ENCODE peak calls at places on chromosomes 4 and X, in seven cellular contexts. M, A, U, L, Z, J and I are unnamed samples.

GRCh38 chr4:3396611-3397010 is 45.2 kb upstream of the HGFAC start:
- DNase-seq in U (no peak), J (no peak), Z (no peak), A (no peak), L (no peak), M (no peak), I (no peak)

GRCh38 chrX:43750248-43750676 is 94.2 kb downstream of the MAOA start:
- DNase-seq in L (peak; percentile 57), M (peak; percentile 68), A (peak; percentile 65), U (peak; percentile 43), Z (peak; percentile 19), J (peak; percentile 74), I (peak; percentile 23)

GRCh38 chrX:121308276-121308805 is 260.9 kb downstream of the GLUD2 start:
- DNase-seq in L (no peak), Z (no peak), J (peak; percentile 33), M (peak; percentile 44), U (no peak), A (peak; percentile 35), I (no peak)

GRCh38 chr4:7287918-7288280 is 95.6 kb downstream of the SORCS2 start:
- DNase-seq in A (no peak), U (no peak), J (no peak), M (no peak), Z (no peak), L (no peak), I (no peak)

GRCh38 chrX:111284615-111285294 is 14.5 kb upstream of the CAPN6 start:
- DNase-seq in A (no peak), J (no peak), L (no peak), Z (no peak), M (no peak), U (no peak), I (no peak)

GRCh38 chrX:47218920-47219815 is 687 bp downstream of the CDK16 start:
- DNase-seq in M (peak; percentile 34), A (peak; percentile 55), Z (no peak), U (peak; percentile 55), L (no peak), J (no peak), I (no peak)

GRCh38 chr4:78618426-78618825 is 66.9 kb downstream of the ANXA3 start:
- DNase-seq in A (no peak), Z (peak; percentile 28), U (no peak), L (no peak), J (peak; percentile 68), M (no peak), I (no peak)

GRCh38 chr4:40550900-40551546 is 78.6 kb downstream of the RBM47 start:
- DNase-seq in J (peak; percentile 55), A (no peak), Z (peak; percentile 52), U (no peak), M (peak; percentile 64), L (peak; percentile 45), I (no peak)

GRCh38 chrX:24396236-24396929 is 35.9 kb downstream of the SUPT20HL1 start:
- DNase-seq in A (no peak), Z (peak; percentile 17), J (peak; percentile 16), L (no peak), M (no peak), U (no peak), I (no peak)

GRCh38 chr4:74548561-74548960 is 103.6 kb downstream of the AREG start:
- DNase-seq in L (no peak), J (no peak), M (no peak), Z (no peak), A (no peak), U (no peak), I (no peak)

GRCh38 chr4:99808260-99808857 is 8.3 kb upstream of the DAPP1 start:
- DNase-seq in L (peak; percentile 31), J (peak; percentile 87), M (peak; percentile 85), A (peak; percentile 81), U (peak; percentile 83), Z (peak; percentile 21), I (peak; percentile 50)

GRCh38 chrX:19840899-19841648 is 46.3 kb downstream of the SH3KBP1 start:
- DNase-seq in M (peak; percentile 96), L (no peak), Z (no peak), A (peak; percentile 49), U (no peak), J (peak; percentile 79), I (no peak)
- H3K4me1 ChIP-seq in M (no peaks in the 10 kb centered on the region), L (no peaks in the 10 kb centered on the region), Z (no peaks in the 10 kb centered on the region), A (no peaks in the 10 kb centered on the region), U (peaks cover 4% of the 10 kb centered on the region), J (peaks cover 21% of the 10 kb centered on the region), I (no peaks in the 10 kb centered on the region)

GRCh38 chr4:9384126-9384525 is 21.2 kb downstream of the USP17L30 start:
- DNase-seq in J (peak; percentile 67), Z (no peak), M (no peak), A (no peak), U (no peak), L (no peak), I (no peak)
- H3K18ac ChIP-seq in J (no peak overlapping the region), Z (no peak overlapping the region), M (no peak overlapping the region), A (no peak overlapping the region), U (no peak overlapping the region), L (no peak overlapping the region), I (no peak overlapping the region)

GRCh38 chr4:57103051-57103450 is 7.1 kb downstream of the IGFBP7 start:
- DNase-seq in J (no peak), U (no peak), M (no peak), A (no peak), Z (peak; percentile 35), L (peak; percentile 70), I (no peak)
- H3K4me1 ChIP-seq in J (peaks cover 32% of the 10 kb centered on the region), U (no peaks in the 10 kb centered on the region), M (no peaks in the 10 kb centered on the region), A (no peaks in the 10 kb centered on the region), Z (peaks cover 31% of the 10 kb centered on the region), L (peaks cover 14% of the 10 kb centered on the region), I (peaks cover 12% of the 10 kb centered on the region)

DNA sequence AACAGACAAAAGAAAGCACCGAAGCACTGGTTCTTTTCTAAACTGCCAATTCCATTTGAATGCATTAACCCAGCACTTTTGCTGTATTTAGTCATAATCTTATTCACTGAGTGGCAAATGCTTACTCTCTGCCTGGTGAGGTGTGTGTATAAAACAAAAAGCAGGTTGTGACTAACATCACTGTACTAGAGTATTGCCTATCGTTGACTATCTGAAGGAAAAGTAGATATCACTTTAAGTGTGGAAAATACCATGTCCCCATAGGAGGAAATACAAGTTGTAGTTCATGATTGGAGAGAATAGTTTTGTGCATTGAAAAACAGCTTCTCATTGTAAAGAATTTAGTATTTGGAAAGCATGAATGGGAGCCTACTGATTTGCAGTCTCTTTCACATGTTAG is 2.7 kb downstream of the PDLIM5 start:
- DNase-seq in Z (peak; percentile 15), J (no peak), U (no peak), M (no peak), A (no peak), L (peak; percentile 45), I (no peak)
- H3K18ac ChIP-seq in Z (no peak overlapping the region), J (no peak overlapping the region), U (no peak overlapping the region), M (no peak overlapping the region), A (no peak overlapping the region), L (no peak overlapping the region), I (no peak overlapping the region)

DNA sequence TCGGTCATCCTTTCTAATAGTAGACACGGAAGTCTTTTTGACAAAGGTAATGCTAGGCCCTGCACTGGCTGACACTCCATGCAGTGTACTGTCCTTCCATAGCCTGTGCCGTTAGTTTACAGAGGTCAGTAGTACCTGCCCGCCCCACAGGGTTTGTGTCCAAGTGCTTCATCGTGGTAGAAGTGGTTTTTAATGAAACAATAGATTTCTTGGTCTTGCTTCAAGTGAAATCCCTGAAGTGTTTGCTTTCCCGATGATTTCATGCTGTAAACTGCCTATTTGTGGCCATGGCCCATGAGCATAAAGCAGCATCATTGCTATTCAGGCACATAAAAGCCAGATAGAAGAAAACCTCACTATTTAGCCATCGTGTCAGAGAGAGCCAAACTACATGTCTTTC is 139.3 kb downstream of the GPR143 start:
- DNase-seq in L (no peak), U (no peak), Z (peak; percentile 11), M (no peak), A (no peak), J (no peak), I (no peak)
- H3K4me1 ChIP-seq in L (peaks cover 2% of the 10 kb centered on the region), U (no peaks in the 10 kb centered on the region), Z (no peaks in the 10 kb centered on the region), M (no peaks in the 10 kb centered on the region), A (peaks cover 2% of the 10 kb centered on the region), J (no peaks in the 10 kb centered on the region), I (no peaks in the 10 kb centered on the region)

DNA sequence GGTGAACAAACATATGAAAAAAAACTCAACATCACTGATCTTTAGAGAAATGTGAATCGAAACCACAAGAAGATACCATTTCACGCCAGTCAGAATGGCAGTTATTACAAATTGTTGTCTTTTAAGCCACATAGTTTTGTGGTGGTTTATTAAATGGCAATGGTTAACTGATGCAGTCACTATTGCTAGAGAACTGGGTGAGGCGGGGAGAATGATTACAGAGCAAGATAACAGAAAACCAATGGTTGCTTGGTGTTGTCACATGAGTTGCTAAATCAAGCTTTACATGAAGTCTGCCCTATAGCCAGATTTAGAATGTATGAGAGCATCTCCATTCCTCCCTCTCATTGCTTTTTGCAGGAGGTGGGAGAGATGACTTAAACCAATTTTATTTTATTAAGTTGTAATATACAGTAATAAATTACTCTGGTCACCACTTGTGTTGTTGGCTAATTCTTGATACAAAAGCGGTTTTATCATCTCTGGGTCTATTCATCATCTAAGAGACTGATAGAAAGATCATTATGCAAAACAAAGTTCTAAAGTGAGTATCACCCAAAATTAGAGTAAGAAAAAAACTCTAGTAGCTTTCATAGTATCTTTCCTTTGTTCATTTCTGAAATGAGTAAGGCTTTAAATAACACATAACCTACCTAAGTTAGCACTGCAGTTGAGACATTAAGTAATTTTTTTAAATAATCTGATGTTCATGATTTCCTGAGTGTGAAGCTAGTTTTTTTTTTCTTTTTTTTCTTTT is 859.5 kb downstream of the STIM2 start:
- DNase-seq in U (no peak), J (no peak), L (no peak), A (no peak), Z (no peak), M (no peak), I (no peak)
- H3K18ac ChIP-seq in U (no peak overlapping the region), J (no peak overlapping the region), L (no peak overlapping the region), A (no peak overlapping the region), Z (no peak overlapping the region), M (no peak overlapping the region), I (no peak overlapping the region)

DNA sequence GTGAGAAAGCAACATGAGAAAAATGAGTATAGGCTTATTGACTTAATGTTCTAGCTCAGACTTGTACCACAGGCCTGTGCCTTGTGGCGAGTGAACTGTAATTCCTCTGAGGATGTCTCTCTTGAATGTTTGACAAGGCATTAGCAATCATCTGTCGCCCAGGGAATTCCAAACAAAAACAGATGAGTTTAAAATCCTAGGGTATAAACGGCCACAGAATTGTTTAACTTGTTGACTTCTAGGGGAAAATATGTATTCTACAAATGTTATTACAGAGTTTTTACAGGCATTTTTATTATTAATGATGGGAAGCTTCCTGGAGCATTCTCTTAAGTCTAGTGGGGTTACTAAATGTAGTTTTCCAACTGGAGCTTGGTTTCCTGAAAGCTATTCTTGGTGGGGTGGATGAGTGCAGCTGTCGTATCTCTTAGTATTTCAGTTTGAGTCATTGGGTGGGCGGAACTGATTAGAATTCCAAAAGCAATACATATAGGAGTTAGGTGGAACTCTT is 40.6 kb downstream of the ARHGAP10 start:
- DNase-seq in J (no peak), Z (peak; percentile 92), L (peak; percentile 80), M (no peak), A (no peak), U (no peak), I (no peak)
- H3K4me1 ChIP-seq in J (peaks cover 17% of the 10 kb centered on the region), Z (peaks cover 28% of the 10 kb centered on the region), L (peaks cover 18% of the 10 kb centered on the region), M (peaks cover 2% of the 10 kb centered on the region), A (no peaks in the 10 kb centered on the region), U (no peaks in the 10 kb centered on the region), I (no peaks in the 10 kb centered on the region)